ENCODE peak calls at places on chromosomes 2 and 18, in five cellular contexts. B is A549, E is lower lobe of right lung, T is GM23248, O is lung. R is an unnamed sample.
A peak's percentile ranks its signal among the peaks of the same experiment; 100 is the strongest.

GRCh38 chr2:178002038-178002437 is 70.5 kb downstream of the PDE11A start:
- DNase-seq in B (no peak), E (no peak), T (no peak), O (no peak), R (no peak)

GRCh38 chr2:26922638-26923466 is 47.6 kb upstream of the MAPRE3 start:
- DNase-seq in B (peak; percentile 93), E (no peak), T (peak; percentile 64), O (no peak), R (peak; percentile 28)

GRCh38 chr2:31430439-31431165 is 16.1 kb upstream of the XDH start:
- DNase-seq in B (no peak), E (no peak), T (no peak), O (no peak), R (no peak)

GRCh38 chr2:235373171-235373570 is 120.7 kb upstream of the AGAP1 start:
- DNase-seq in B (no peak), E (no peak), T (peak; percentile 19), O (no peak), R (no peak)

GRCh38 chr2:138239902-138240595 is 261.5 kb upstream of the SPOPL start:
- DNase-seq in B (no peak), E (no peak), T (peak; percentile 3), O (no peak), R (no peak)

GRCh38 chr2:107361951-107362350 is 464.7 kb upstream of the RGPD4 start:
- DNase-seq in B (no peak), E (no peak), T (no peak), O (no peak), R (no peak)

GRCh38 chr18:62767321-62767720 is 52.0 kb downstream of the PHLPP1 start:
- DNase-seq in B (no peak), E (no peak), T (peak; percentile 55), O (no peak), R (no peak)

GRCh38 chr2:201890447-201890846 is 84.1 kb downstream of the CDK15 start:
- DNase-seq in B (no peak), E (no peak), T (peak; percentile 54), O (no peak), R (no peak)

GRCh38 chr18:6333981-6334380 is 80.7 kb downstream of the L3MBTL4 start:
- DNase-seq in B (no peak), E (no peak), T (no peak), O (no peak), R (no peak)

GRCh38 chr2:147331790-147332419 is 512.9 kb upstream of the ACVR2A start:
- DNase-seq in B (no peak), E (no peak), T (peak; percentile 61), O (no peak), R (no peak)

GRCh38 chr2:232053777-232054176 is 92.3 kb downstream of the DIS3L2 start:
- DNase-seq in B (no peak), E (no peak), T (no peak), O (no peak), R (no peak)

GRCh38 chr2:111659361-111660281 is 224.4 kb downstream of the ANAPC1 start:
- DNase-seq in B (peak; percentile 60), E (peak; percentile 89), T (peak; percentile 92), O (peak; percentile 89), R (no peak)

GRCh38 chr2:14978836-14979235 is 346.3 kb downstream of the LRATD1 start:
- DNase-seq in B (no peak), E (no peak), T (no peak), O (no peak), R (no peak)

GRCh38 chr2:120239488-120240287 is 13.0 kb upstream of the RALB start:
- DNase-seq in B (peak; percentile 35), E (no peak), T (peak; percentile 95), O (no peak), R (no peak)

GRCh38 chr2:86360781-86361180 is 23.4 kb upstream of the REEP1 start:
- DNase-seq in B (no peak), E (no peak), T (no peak), O (no peak), R (no peak)

GRCh38 chr2:227439214-227439613 is 32.7 kb upstream of the AGFG1 start:
- DNase-seq in B (no peak), E (no peak), T (peak; percentile 21), O (no peak), R (no peak)

DNA sequence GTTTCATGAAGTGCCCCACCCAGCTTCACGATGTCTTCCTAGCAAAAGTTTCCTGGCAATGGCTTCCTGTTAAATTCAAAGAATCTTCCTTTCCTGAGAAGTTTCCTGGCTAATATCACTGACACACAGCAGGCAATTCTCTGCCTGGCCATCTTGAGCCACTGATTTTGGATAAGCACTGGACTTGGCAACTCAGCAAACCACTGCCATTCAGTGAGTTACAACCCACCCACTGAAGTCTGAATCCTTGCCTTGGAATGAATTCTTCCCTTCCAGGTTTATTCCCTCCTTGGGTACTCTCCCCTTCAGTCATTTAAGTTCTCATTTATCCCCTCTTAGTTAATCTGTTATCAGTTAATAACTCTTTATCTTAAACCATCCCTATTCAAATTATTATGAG is 426.0 kb downstream of the MBD2 start:
- DNase-seq in B (no peak), E (no peak), T (peak; percentile 50), O (no peak), R (no peak)
- H3K27ac ChIP-seq in B (no peak overlapping the region), E (no peak overlapping the region), T (peak overlapping the region; percentile 4), O (no peak overlapping the region), R (no peak overlapping the region)

GRCh38 chr2:56015631-56016251 is 92.2 kb upstream of the EFEMP1 start:
- DNase-seq in B (no peak), E (no peak), T (no peak), O (no peak), R (no peak)
- H3K4me3 ChIP-seq in B (no peak overlapping the region), E (no peak overlapping the region), T (no peak overlapping the region), O (no peak overlapping the region), R (no peak overlapping the region)

DNA sequence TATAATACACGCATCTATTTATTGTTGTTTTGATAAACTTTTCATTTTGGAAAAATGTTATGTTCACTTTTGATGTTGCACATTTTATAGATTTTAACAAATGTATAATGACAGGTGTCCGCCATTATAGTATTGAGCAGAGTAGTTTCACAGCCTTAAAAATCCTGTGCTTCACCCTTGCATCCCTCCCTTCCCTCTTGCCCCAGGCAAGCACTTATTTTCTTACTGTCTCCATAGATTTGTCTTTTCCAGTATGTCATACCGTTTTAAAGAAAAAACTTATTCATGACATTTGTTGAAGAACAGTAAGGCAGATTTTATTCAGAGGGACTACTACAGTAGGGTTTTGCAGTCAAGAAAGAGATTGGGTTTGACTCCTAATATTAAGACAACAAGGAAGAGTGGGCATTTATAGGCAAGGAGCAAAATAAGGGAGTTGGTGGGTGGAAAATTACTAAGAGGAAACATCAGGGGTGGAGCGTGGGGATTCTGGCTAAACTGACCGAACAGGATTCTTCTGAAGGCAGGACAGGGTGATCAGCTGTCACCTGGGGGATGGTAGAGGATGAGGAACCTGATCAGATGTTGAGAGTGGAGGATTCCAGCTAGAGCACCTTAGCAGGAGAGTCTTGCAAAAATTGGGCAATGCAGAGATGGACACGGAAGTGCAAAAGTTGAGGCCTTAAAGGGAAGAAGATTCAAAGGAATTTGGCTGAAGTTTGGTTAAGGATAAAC is 108.8 kb downstream of the NCK2 start:
- DNase-seq in B (no peak), E (no peak), T (no peak), O (no peak), R (no peak)
- H3K27ac ChIP-seq in B (no peak overlapping the region), E (no peak overlapping the region), T (no peak overlapping the region), O (no peak overlapping the region), R (no peak overlapping the region)

GRCh38 chr2:215681799-215682594 is 246.1 kb upstream of the FN1 start:
- DNase-seq in B (no peak), E (no peak), T (no peak), O (no peak), R (no peak)
- H3K4me3 ChIP-seq in B (no peak overlapping the region), E (no peak overlapping the region), T (no peak overlapping the region), O (no peak overlapping the region), R (peak overlapping the region; percentile 5)

DNA sequence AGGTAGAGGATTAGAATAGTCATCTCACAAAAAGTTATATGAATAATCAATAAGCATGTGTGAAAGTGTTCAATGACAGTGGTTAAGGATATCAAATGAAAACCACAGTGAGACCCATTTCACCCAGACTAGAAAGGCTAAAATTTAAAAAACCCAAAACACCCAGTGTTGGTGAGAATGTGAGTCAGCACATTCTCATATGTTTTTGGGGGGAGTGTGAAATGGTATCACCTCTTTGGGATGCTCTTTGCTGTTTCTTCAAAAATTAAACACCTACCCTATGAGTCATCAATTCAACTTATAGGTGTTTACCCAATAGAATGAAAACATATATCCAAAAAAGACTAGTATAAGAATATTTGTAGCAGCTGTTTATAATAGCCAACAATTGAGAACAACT is 69.8 kb downstream of the MAP3K20 start:
- DNase-seq in B (no peak), E (no peak), T (no peak), O (no peak), R (no peak)
- H3K27ac ChIP-seq in B (no peak overlapping the region), E (no peak overlapping the region), T (no peak overlapping the region), O (no peak overlapping the region), R (no peak overlapping the region)

GRCh38 chr2:47849368-47849767 is 56.9 kb downstream of the FBXO11 start:
- DNase-seq in B (no peak), E (no peak), T (no peak), O (no peak), R (no peak)
- H3K4me3 ChIP-seq in B (no peak overlapping the region), E (no peak overlapping the region), T (no peak overlapping the region), O (no peak overlapping the region), R (no peak overlapping the region)

GRCh38 chr18:59072727-59073421 is 66.8 kb upstream of the SEC11C start:
- DNase-seq in B (no peak), E (no peak), T (no peak), O (no peak), R (no peak)
- H3K27ac ChIP-seq in B (peak overlapping the region; percentile 36), E (no peak overlapping the region), T (no peak overlapping the region), O (no peak overlapping the region), R (no peak overlapping the region)

DNA sequence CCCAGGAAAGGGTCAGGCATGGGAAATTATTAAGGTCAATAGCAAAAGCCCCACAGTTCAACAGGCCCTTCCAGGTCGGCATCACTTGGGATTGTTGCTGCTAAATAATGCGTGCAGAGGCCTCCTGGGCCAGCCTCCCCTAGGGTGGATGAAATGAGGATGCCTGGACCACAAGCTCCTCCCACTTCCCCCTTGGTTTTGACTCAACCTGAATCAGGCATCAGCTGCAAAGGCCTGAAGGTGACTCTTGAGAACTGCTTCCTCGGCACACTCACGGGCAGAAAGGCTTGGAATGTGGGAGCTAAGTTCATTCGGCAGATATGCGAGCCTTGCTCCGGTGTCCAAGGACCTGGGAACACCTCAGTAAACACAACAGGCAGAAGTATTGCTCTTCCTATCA is 69.3 kb downstream of the MBP start:
- DNase-seq in B (no peak), E (peak; percentile 70), T (no peak), O (no peak), R (peak; percentile 69)
- H3K4me3 ChIP-seq in B (no peak overlapping the region), E (no peak overlapping the region), T (no peak overlapping the region), O (no peak overlapping the region), R (peak overlapping the region; percentile 23)

DNA sequence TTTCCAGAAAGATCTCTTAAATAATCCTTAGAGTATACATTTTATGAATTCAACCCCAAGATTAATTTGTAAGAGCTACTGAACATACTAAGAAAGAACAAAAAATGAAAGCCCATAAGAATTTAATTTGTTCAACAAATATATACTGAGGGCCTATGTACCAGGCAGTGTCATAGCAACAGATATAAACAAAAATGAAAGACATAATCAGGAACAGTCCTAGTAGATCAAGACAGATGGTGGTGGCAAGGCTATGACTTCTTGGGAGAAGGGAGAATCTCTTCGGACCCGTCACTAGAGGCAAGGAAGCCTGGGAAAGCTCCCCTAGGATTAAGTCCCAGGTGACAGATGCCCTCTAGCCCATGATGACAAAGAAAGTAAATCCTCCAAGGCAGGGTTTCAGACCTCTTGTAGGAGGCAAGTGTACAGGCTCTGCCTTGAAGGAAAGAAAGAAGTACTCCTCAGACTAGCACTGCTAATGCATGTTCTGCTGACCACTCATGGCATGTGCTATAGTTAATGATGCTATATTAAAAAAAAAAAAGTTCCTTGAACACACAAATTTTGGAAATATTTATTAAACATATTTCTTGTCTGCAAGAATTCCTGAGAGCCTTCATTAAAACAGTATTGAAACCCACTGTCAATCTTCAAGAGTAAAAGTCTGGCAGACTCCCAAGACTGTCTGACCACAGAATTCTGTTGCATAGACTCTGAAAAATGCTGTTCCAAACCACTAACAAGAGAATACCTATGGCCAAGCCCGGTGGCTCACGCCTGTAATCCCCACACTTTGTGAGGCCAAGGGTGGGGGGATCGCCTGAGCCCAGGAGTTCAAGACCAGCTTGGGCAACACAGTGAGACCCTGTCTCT is 31.5 kb downstream of the NOL10 start:
- DNase-seq in B (no peak), E (no peak), T (peak; percentile 73), O (no peak), R (no peak)
- H3K27ac ChIP-seq in B (no peak overlapping the region), E (no peak overlapping the region), T (no peak overlapping the region), O (no peak overlapping the region), R (no peak overlapping the region)

R was measured in CD8-positive, alpha-beta memory T cell.